ENCODE peak calls at places on chromosomes 5 and 9, in five cellular contexts. K is stimulated activated CD4-positive, alpha-beta T cell treated with anti-CD3 and anti-CD28 coated beads, Interleukin-4, amount 100 ng/mL, for 48 hours; A is stomach; Q is WERI-Rb-1; C is cortex of kidney. L is an unnamed sample.

GRCh38 chr9:121771851-121772599 is 120.6 kb downstream of the DAB2IP start:
- DNase-seq in C (no peak), K (no peak), Q (no peak), A (no peak), L (no peak)

GRCh38 chr5:120818128-120818527 is 354.0 kb downstream of the PRR16 start:
- DNase-seq in A (no peak), Q (no peak), K (no peak), C (no peak), L (no peak)

GRCh38 chr9:75889577-75889976 is 896 bp upstream of the PCSK5 start:
- DNase-seq in Q (peak), A (no peak), C (no peak), K (no peak), L (no peak)

GRCh38 chr9:104240890-104241289 is 146.8 kb downstream of the SMC2 start:
- DNase-seq in A (no peak), C (no peak), Q (no peak), K (no peak), L (no peak)

GRCh38 chr9:73118898-73119554 is 32.6 kb upstream of the ANXA1 start:
- DNase-seq in K (no peak), C (no peak), A (no peak), Q (no peak), L (no peak)

GRCh38 chr9:68709291-68709970 is 4.4 kb downstream of the PIP5K1B start:
- DNase-seq in C (no peak), A (no peak), K (no peak), Q (no peak), L (no peak)

GRCh38 chr9:118215544-118215943 is 511.3 kb downstream of the TLR4 start:
- DNase-seq in A (no peak), C (no peak), K (no peak), Q (peak), L (no peak)

GRCh38 chr9:132631685-132632084 is 38.1 kb downstream of the DDX31 start:
- DNase-seq in A (no peak), K (no peak), Q (no peak), C (no peak), L (no peak)

GRCh38 chr9:112037281-112038016 is 137.6 kb downstream of the SUSD1 start:
- DNase-seq in Q (no peak), K (peak), A (no peak), C (no peak), L (no peak)

GRCh38 chr5:157558089-157558595 is 17.4 kb downstream of the ADAM19 start:
- DNase-seq in K (no peak), A (no peak), Q (no peak), C (no peak), L (no peak)

GRCh38 chr9:117044241-117044640 is 357.1 kb downstream of the TRIM32 start:
- DNase-seq in K (no peak), C (no peak), Q (no peak), A (no peak), L (no peak)

GRCh38 chr5:122844916-122845252 is 529 bp upstream of the SNX24 start:
- DNase-seq in K (no peak), C (no peak), A (no peak), Q (peak), L (no peak)

GRCh38 chr9:113578279-113578865 is 114.8 kb downstream of the RGS3 start:
- DNase-seq in A (no peak), C (no peak), K (no peak), Q (no peak), L (no peak)

GRCh38 chr5:1211701-1212100 is 10.3 kb downstream of the SLC6A19 start:
- DNase-seq in A (no peak), Q (no peak), C (no peak), K (no peak), L (no peak)

GRCh38 chr5:132425009-132425937 is 55.8 kb downstream of the SLC22A5 start:
- DNase-seq in Q (no peak), K (no peak), A (no peak), C (no peak), L (no peak)

GRCh38 chr5:109041319-109041718 is 293.6 kb downstream of the FER start:
- DNase-seq in Q (no peak), A (no peak), K (no peak), C (no peak), L (no peak)

GRCh38 chr5:154916874-154917273 is 21.1 kb downstream of the GEMIN5 start:
- DNase-seq in K (no peak), Q (no peak), A (no peak), C (no peak), L (no peak)

GRCh38 chr5:158812381-158812780 is 287.3 kb downstream of the EBF1 start:
- DNase-seq in A (no peak), K (peak), C (no peak), Q (no peak), L (no peak)

GRCh38 chr5:140258016-140258415 is 44.9 kb downstream of the PFDN1 start:
- DNase-seq in K (no peak), A (no peak), Q (no peak), C (no peak), L (no peak)

GRCh38 chr9:136791466-136792276 is 527 bp downstream of the TMEM141 start:
- DNase-seq in K (peak), C (no peak), Q (peak), A (peak), L (peak)